ENCODE peak calls at places on chromosomes 3 and 15, in seven cellular contexts. Y is H9, V is pancreas, U is cardiac muscle cell, M is HFF-Myc, T is GM10248, B is brain microvascular endothelial cell. L is an unnamed sample.

GRCh38 chr3:50457988-50458387 is 45.4 kb downstream of the CACNA2D2 start:
- DNase-seq in Y (no peak), V (no peak), U (no peak), M (no peak), T (no peak), B (no peak), L (no peak)

GRCh38 chr3:140552898-140553297 is 125.0 kb upstream of the TRIM42 start:
- DNase-seq in Y (no peak), V (no peak), U (no peak), M (no peak), T (no peak), B (no peak), L (no peak)

GRCh38 chr3:67349551-67350174 is 304.7 kb downstream of the SUCLG2 start:
- DNase-seq in Y (no peak), V (no peak), U (no peak), M (no peak), T (peak), B (peak), L (no peak)

GRCh38 chr3:10941972-10942371 is 50.6 kb upstream of the SLC6A1 start:
- DNase-seq in Y (peak), V (no peak), U (peak), M (no peak), T (no peak), B (no peak), L (peak)

GRCh38 chr15:67505675-67506572 is 15.0 kb upstream of the C15orf61 start:
- DNase-seq in Y (no peak), V (no peak), U (no peak), M (no peak), T (peak), B (no peak), L (no peak)

GRCh38 chr3:52402101-52402521 is 42.8 kb downstream of the SEMA3G start:
- DNase-seq in Y (no peak), V (no peak), U (no peak), M (no peak), T (no peak), B (no peak), L (peak)

GRCh38 chr3:69791111-69791510 is 51.8 kb downstream of the MITF start:
- DNase-seq in Y (no peak), V (peak), U (peak), M (no peak), T (no peak), B (peak), L (peak)

GRCh38 chr3:54040476-54040875 is 81.9 kb upstream of the CACNA2D3 start:
- DNase-seq in Y (no peak), V (no peak), U (no peak), M (no peak), T (no peak), B (no peak), L (no peak)

GRCh38 chr15:56754993-56755392 is 21.7 kb upstream of the ZNF280D start:
- DNase-seq in Y (no peak), V (no peak), U (no peak), M (no peak), T (no peak), B (no peak), L (no peak)

GRCh38 chr15:90648137-90649070 is 68.7 kb upstream of the BLM start:
- DNase-seq in Y (no peak), V (peak), U (peak), M (peak), T (peak), B (peak), L (peak)

GRCh38 chr3:194031867-194032635 is 103.9 kb upstream of the HES1 start:
- DNase-seq in Y (no peak), V (no peak), U (no peak), M (no peak), T (no peak), B (no peak), L (no peak)

GRCh38 chr3:137792633-137793271 is 28.6 kb downstream of the SOX14 start:
- DNase-seq in Y (peak), V (peak), U (peak), M (peak), T (no peak), B (peak), L (peak)

GRCh38 chr15:78873796-78874761 is 1.4 kb downstream of the MORF4L1 start:
- DNase-seq in Y (no peak), V (no peak), U (no peak), M (no peak), T (no peak), B (no peak), L (no peak)

GRCh38 chr3:175646865-175647264 is 787.7 kb downstream of the NAALADL2 start:
- DNase-seq in Y (no peak), V (no peak), U (no peak), M (no peak), T (no peak), B (no peak), L (no peak)

GRCh38 chr15:73317651-73318462 is 50.9 kb downstream of the HCN4 start:
- DNase-seq in Y (peak), V (no peak), U (no peak), M (no peak), T (no peak), B (no peak), L (no peak)

GRCh38 chr15:40243126-40243810 is 4.4 kb downstream of the PAK6 start:
- DNase-seq in Y (no peak), V (no peak), U (no peak), M (no peak), T (no peak), B (no peak), L (no peak)

GRCh38 chr3:49689046-49689886 is at the start of the genes MST1 and RNF123:
- DNase-seq in Y (peak), V (peak), U (peak), M (peak), T (peak), B (peak), L (peak)

GRCh38 chr3:194930439-194931204 is 244.9 kb downstream of the FAM43A start:
- DNase-seq in Y (no peak), V (peak), U (peak), M (peak), T (no peak), B (peak), L (no peak)

GRCh38 chr3:196111939-196112386 is 30.1 kb upstream of the TFRC start:
- DNase-seq in Y (no peak), V (no peak), U (no peak), M (no peak), T (peak), B (no peak), L (no peak)

GRCh38 chr3:77179762-77180161 is 139.9 kb downstream of the ROBO2 start:
- DNase-seq in Y (no peak), V (no peak), U (no peak), M (no peak), T (no peak), B (no peak), L (no peak)

GRCh38 chr15:60614862-60615771 is 136.2 kb upstream of the ICE2 start:
- DNase-seq in Y (peak), V (no peak), U (no peak), M (no peak), T (no peak), B (no peak), L (no peak)
- TF ChIP-seq CTCF in Y (peak), V (no peak), U (no peak), M (no peak), T (no peak), B (no peak), L (no peak)

DNA sequence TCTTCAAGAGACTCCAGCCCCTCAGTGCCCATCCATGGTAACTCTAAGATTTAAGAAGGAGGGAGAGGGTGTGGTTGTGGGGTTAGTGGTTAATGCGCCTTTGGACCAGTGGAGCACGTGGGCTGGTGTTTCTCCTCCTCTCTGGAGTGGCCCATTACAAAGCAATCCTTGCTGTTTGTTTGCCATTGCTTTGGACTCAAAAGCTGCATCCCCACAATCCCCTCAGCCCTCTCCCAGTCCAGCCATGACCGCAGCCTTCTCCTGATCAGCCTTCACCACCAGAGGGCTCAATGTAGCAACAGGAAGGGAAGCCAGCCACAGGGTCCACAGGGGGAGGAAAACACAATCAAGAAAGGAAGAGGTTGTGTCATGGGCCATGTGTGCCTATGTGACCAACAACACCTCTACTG is 38.4 kb upstream of the FAM174B start:
- DNase-seq in Y (peak), V (no peak), U (peak), M (no peak), T (no peak), B (peak), L (peak)
- TF ChIP-seq CTCF in Y (peak), V (no peak), U (peak), M (peak), T (peak), B (peak), L (peak)

GRCh38 chr3:132642539-132642847 is 17.1 kb downstream of the ACAD11 start:
- DNase-seq in Y (no peak), V (no peak), U (no peak), M (no peak), T (no peak), B (no peak), L (no peak)
- TF ChIP-seq CTCF in Y (peak), V (no peak), U (no peak), M (no peak), T (no peak), B (no peak), L (peak)

DNA sequence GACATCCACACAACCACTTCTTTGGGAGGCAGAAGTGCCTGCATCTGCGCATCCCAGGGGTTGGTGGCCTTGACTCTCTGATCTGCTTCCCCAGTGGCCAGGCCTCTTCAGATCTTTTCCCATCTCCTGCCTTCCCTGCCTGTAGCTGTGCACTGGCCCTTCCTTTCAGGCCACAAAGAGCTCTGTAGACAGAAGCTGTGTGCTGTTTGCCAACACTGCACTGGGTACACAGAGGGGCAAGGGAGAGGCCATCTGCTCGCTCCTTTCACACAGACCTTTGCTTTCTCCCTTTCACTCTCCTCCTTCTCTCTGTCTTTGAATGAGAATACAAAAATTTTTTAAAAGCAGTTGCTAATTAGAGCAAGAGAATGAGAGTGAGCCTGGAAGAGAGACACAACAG is 170.8 kb downstream of the EPHB1 start:
- DNase-seq in Y (no peak), V (no peak), U (no peak), M (no peak), T (no peak), B (no peak), L (no peak)
- TF ChIP-seq CTCF in Y (no peak), V (no peak), U (no peak), M (no peak), T (no peak), B (no peak), L (no peak)

DNA sequence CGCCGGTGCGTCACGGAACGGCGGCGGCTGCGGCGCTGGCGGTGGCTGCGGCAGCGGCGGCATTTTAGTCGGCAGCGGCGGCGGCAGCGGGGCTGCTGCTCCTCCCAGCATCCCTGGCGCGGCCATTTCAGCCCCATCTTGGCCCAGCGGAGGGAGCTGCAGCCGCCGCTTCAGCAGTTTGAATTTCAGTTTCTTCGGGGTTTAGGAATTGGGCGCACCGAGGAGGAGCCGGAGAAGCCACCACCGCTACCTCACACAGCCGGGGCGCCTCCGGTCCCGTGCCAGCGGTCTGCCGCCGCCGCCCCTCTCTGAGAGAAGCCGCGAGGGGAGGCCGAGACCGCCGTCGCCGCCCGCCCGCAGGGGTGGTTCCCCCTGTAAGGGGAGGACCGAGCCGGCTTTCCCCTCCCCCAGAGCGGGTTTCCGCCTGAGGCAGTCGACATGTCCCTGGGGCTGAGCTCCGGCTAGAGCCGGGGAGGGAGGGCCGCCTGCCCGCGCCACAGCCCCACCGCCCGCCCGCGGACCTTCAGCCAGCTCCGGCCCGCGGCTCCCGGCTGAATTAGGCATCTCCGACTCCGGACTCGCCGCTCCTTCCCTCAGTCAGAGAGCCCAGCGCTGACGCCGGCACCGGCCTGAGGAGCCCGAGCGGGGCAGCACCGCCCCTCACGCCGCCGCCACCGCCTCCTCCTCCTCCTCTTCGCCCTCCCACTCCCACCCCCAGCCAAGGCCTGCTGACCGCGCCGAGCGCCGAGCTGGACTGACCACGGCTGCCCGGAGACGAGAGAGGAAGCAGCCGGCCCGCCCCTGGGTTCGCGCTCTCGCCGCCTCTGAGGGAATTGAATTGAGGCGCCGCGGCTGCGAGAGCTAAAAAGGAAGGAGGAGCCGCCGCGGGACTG is at the start of gene TSC22D2:
- DNase-seq in Y (peak), V (peak), U (peak), M (peak), T (peak), B (peak), L (peak)
- TF ChIP-seq CTCF in Y (peak), V (no peak), U (no peak), M (no peak), T (peak), B (peak), L (no peak)

L was measured in glutamatergic neuron.